ENCODE peak calls at places on chromosomes 3 and 15, in eight cellular contexts. One of them, this sample, is unnamed.

GRCh38 chr3:175295248-175296000 is 436.3 kb downstream of the NAALADL2 start:
- DNase-seq in stimulated activated naive CD8-positive, alpha-beta T cell treated with anti-CD3 and anti-CD28 coated beads, Interleukin-15, amount 100 ng/mL, for 72 hours: no peak
- DNase-seq in NK-92 treated with Interleukin-12 subunit alpha and Interleukin-12 subunit beta, amount 100 ng/mL, for 24 hours: no peak
- DNase-seq in activated B cell treated with CpG ODN at 0.5 μM for 24 hours: no peak
- DNase-seq in AG08396: no peak
- DNase-seq in kidney tubule cell: no peak
- DNase-seq in T-helper 1 cell: no peak
- DNase-seq in GM12864: no peak
- DNase-seq in this sample: no peak

GRCh38 chr3:42055291-42055690 is 35.9 kb upstream of the TRAK1 start:
- DNase-seq in stimulated activated naive CD8-positive, alpha-beta T cell treated with anti-CD3 and anti-CD28 coated beads, Interleukin-15, amount 100 ng/mL, for 72 hours: no peak
- DNase-seq in NK-92 treated with Interleukin-12 subunit alpha and Interleukin-12 subunit beta, amount 100 ng/mL, for 24 hours: no peak
- DNase-seq in activated B cell treated with CpG ODN at 0.5 μM for 24 hours: no peak
- DNase-seq in AG08396: no peak
- DNase-seq in kidney tubule cell: peak
- DNase-seq in T-helper 1 cell: no peak
- DNase-seq in GM12864: no peak
- DNase-seq in this sample: no peak

GRCh38 chr3:157475921-157476395 is 27.3 kb downstream of the VEPH1 start:
- DNase-seq in stimulated activated naive CD8-positive, alpha-beta T cell treated with anti-CD3 and anti-CD28 coated beads, Interleukin-15, amount 100 ng/mL, for 72 hours: no peak
- DNase-seq in NK-92 treated with Interleukin-12 subunit alpha and Interleukin-12 subunit beta, amount 100 ng/mL, for 24 hours: no peak
- DNase-seq in activated B cell treated with CpG ODN at 0.5 μM for 24 hours: no peak
- DNase-seq in AG08396: peak
- DNase-seq in kidney tubule cell: peak
- DNase-seq in T-helper 1 cell: no peak
- DNase-seq in GM12864: no peak
- DNase-seq in this sample: no peak

GRCh38 chr3:89964347-89964746 is 856.9 kb downstream of the EPHA3 start:
- DNase-seq in stimulated activated naive CD8-positive, alpha-beta T cell treated with anti-CD3 and anti-CD28 coated beads, Interleukin-15, amount 100 ng/mL, for 72 hours: no peak
- DNase-seq in NK-92 treated with Interleukin-12 subunit alpha and Interleukin-12 subunit beta, amount 100 ng/mL, for 24 hours: no peak
- DNase-seq in activated B cell treated with CpG ODN at 0.5 μM for 24 hours: no peak
- DNase-seq in AG08396: no peak
- DNase-seq in kidney tubule cell: no peak
- DNase-seq in T-helper 1 cell: no peak
- DNase-seq in GM12864: no peak
- DNase-seq in this sample: no peak

GRCh38 chr15:68106656-68107055 is 52.5 kb downstream of the PIAS1 start:
- DNase-seq in stimulated activated naive CD8-positive, alpha-beta T cell treated with anti-CD3 and anti-CD28 coated beads, Interleukin-15, amount 100 ng/mL, for 72 hours: no peak
- DNase-seq in NK-92 treated with Interleukin-12 subunit alpha and Interleukin-12 subunit beta, amount 100 ng/mL, for 24 hours: no peak
- DNase-seq in activated B cell treated with CpG ODN at 0.5 μM for 24 hours: no peak
- DNase-seq in AG08396: peak
- DNase-seq in kidney tubule cell: peak
- DNase-seq in T-helper 1 cell: no peak
- DNase-seq in GM12864: no peak
- DNase-seq in this sample: no peak

GRCh38 chr15:69523010-69524001 is 70.7 kb downstream of the RPLP1 start:
- DNase-seq in stimulated activated naive CD8-positive, alpha-beta T cell treated with anti-CD3 and anti-CD28 coated beads, Interleukin-15, amount 100 ng/mL, for 72 hours: peak
- DNase-seq in NK-92 treated with Interleukin-12 subunit alpha and Interleukin-12 subunit beta, amount 100 ng/mL, for 24 hours: peak
- DNase-seq in activated B cell treated with CpG ODN at 0.5 μM for 24 hours: peak
- DNase-seq in AG08396: peak
- DNase-seq in kidney tubule cell: peak
- DNase-seq in T-helper 1 cell: peak
- DNase-seq in GM12864: peak
- DNase-seq in this sample: peak

GRCh38 chr3:143301502-143301901 is 181.9 kb downstream of the CHST2 start:
- DNase-seq in stimulated activated naive CD8-positive, alpha-beta T cell treated with anti-CD3 and anti-CD28 coated beads, Interleukin-15, amount 100 ng/mL, for 72 hours: no peak
- DNase-seq in NK-92 treated with Interleukin-12 subunit alpha and Interleukin-12 subunit beta, amount 100 ng/mL, for 24 hours: no peak
- DNase-seq in activated B cell treated with CpG ODN at 0.5 μM for 24 hours: no peak
- DNase-seq in AG08396: no peak
- DNase-seq in kidney tubule cell: no peak
- DNase-seq in T-helper 1 cell: no peak
- DNase-seq in GM12864: no peak
- DNase-seq in this sample: no peak

GRCh38 chr3:48273594-48274211 is 32.8 kb downstream of the ZNF589 start:
- DNase-seq in stimulated activated naive CD8-positive, alpha-beta T cell treated with anti-CD3 and anti-CD28 coated beads, Interleukin-15, amount 100 ng/mL, for 72 hours: peak
- DNase-seq in NK-92 treated with Interleukin-12 subunit alpha and Interleukin-12 subunit beta, amount 100 ng/mL, for 24 hours: peak
- DNase-seq in activated B cell treated with CpG ODN at 0.5 μM for 24 hours: peak
- DNase-seq in AG08396: peak
- DNase-seq in kidney tubule cell: peak
- DNase-seq in T-helper 1 cell: peak
- DNase-seq in GM12864: peak
- DNase-seq in this sample: peak

GRCh38 chr3:120418866-120419490 is 31.8 kb downstream of the FSTL1 start:
- DNase-seq in stimulated activated naive CD8-positive, alpha-beta T cell treated with anti-CD3 and anti-CD28 coated beads, Interleukin-15, amount 100 ng/mL, for 72 hours: peak
- DNase-seq in NK-92 treated with Interleukin-12 subunit alpha and Interleukin-12 subunit beta, amount 100 ng/mL, for 24 hours: peak
- DNase-seq in activated B cell treated with CpG ODN at 0.5 μM for 24 hours: no peak
- DNase-seq in AG08396: no peak
- DNase-seq in kidney tubule cell: peak
- DNase-seq in T-helper 1 cell: no peak
- DNase-seq in GM12864: peak
- DNase-seq in this sample: peak

GRCh38 chr3:184579513-184579912 is 17.9 kb downstream of the EPHB3 start:
- DNase-seq in stimulated activated naive CD8-positive, alpha-beta T cell treated with anti-CD3 and anti-CD28 coated beads, Interleukin-15, amount 100 ng/mL, for 72 hours: no peak
- DNase-seq in NK-92 treated with Interleukin-12 subunit alpha and Interleukin-12 subunit beta, amount 100 ng/mL, for 24 hours: no peak
- DNase-seq in activated B cell treated with CpG ODN at 0.5 μM for 24 hours: no peak
- DNase-seq in AG08396: no peak
- DNase-seq in kidney tubule cell: no peak
- DNase-seq in T-helper 1 cell: no peak
- DNase-seq in GM12864: no peak
- DNase-seq in this sample: no peak

GRCh38 chr15:93719941-93720351 is 511.4 kb upstream of the MCTP2 start:
- DNase-seq in stimulated activated naive CD8-positive, alpha-beta T cell treated with anti-CD3 and anti-CD28 coated beads, Interleukin-15, amount 100 ng/mL, for 72 hours: no peak
- DNase-seq in NK-92 treated with Interleukin-12 subunit alpha and Interleukin-12 subunit beta, amount 100 ng/mL, for 24 hours: no peak
- DNase-seq in activated B cell treated with CpG ODN at 0.5 μM for 24 hours: no peak
- DNase-seq in AG08396: no peak
- DNase-seq in kidney tubule cell: no peak
- DNase-seq in T-helper 1 cell: no peak
- DNase-seq in GM12864: no peak
- DNase-seq in this sample: no peak

GRCh38 chr15:85491663-85492062 is 111.3 kb downstream of the AKAP13 start:
- DNase-seq in stimulated activated naive CD8-positive, alpha-beta T cell treated with anti-CD3 and anti-CD28 coated beads, Interleukin-15, amount 100 ng/mL, for 72 hours: no peak
- DNase-seq in NK-92 treated with Interleukin-12 subunit alpha and Interleukin-12 subunit beta, amount 100 ng/mL, for 24 hours: no peak
- DNase-seq in activated B cell treated with CpG ODN at 0.5 μM for 24 hours: no peak
- DNase-seq in AG08396: no peak
- DNase-seq in kidney tubule cell: no peak
- DNase-seq in T-helper 1 cell: no peak
- DNase-seq in GM12864: no peak
- DNase-seq in this sample: no peak

GRCh38 chr15:23869391-23869790 is 182.3 kb upstream of the NDN start:
- DNase-seq in stimulated activated naive CD8-positive, alpha-beta T cell treated with anti-CD3 and anti-CD28 coated beads, Interleukin-15, amount 100 ng/mL, for 72 hours: no peak
- DNase-seq in NK-92 treated with Interleukin-12 subunit alpha and Interleukin-12 subunit beta, amount 100 ng/mL, for 24 hours: no peak
- DNase-seq in activated B cell treated with CpG ODN at 0.5 μM for 24 hours: no peak
- DNase-seq in AG08396: no peak
- DNase-seq in kidney tubule cell: peak
- DNase-seq in T-helper 1 cell: no peak
- DNase-seq in GM12864: no peak
- DNase-seq in this sample: no peak

GRCh38 chr3:126284258-126284904 is 72.8 kb downstream of the KLF15 start:
- DNase-seq in stimulated activated naive CD8-positive, alpha-beta T cell treated with anti-CD3 and anti-CD28 coated beads, Interleukin-15, amount 100 ng/mL, for 72 hours: no peak
- DNase-seq in NK-92 treated with Interleukin-12 subunit alpha and Interleukin-12 subunit beta, amount 100 ng/mL, for 24 hours: no peak
- DNase-seq in activated B cell treated with CpG ODN at 0.5 μM for 24 hours: no peak
- DNase-seq in AG08396: no peak
- DNase-seq in kidney tubule cell: peak
- DNase-seq in T-helper 1 cell: no peak
- DNase-seq in GM12864: no peak
- DNase-seq in this sample: no peak

GRCh38 chr15:69916169-69916785 is 181.4 kb downstream of the TLE3 start:
- DNase-seq in stimulated activated naive CD8-positive, alpha-beta T cell treated with anti-CD3 and anti-CD28 coated beads, Interleukin-15, amount 100 ng/mL, for 72 hours: no peak
- DNase-seq in NK-92 treated with Interleukin-12 subunit alpha and Interleukin-12 subunit beta, amount 100 ng/mL, for 24 hours: peak
- DNase-seq in activated B cell treated with CpG ODN at 0.5 μM for 24 hours: no peak
- DNase-seq in AG08396: no peak
- DNase-seq in kidney tubule cell: no peak
- DNase-seq in T-helper 1 cell: no peak
- DNase-seq in GM12864: no peak
- DNase-seq in this sample: no peak

GRCh38 chr15:76866716-76867321 is 38.3 kb downstream of the SCAPER start:
- DNase-seq in stimulated activated naive CD8-positive, alpha-beta T cell treated with anti-CD3 and anti-CD28 coated beads, Interleukin-15, amount 100 ng/mL, for 72 hours: no peak
- DNase-seq in NK-92 treated with Interleukin-12 subunit alpha and Interleukin-12 subunit beta, amount 100 ng/mL, for 24 hours: no peak
- DNase-seq in activated B cell treated with CpG ODN at 0.5 μM for 24 hours: no peak
- DNase-seq in AG08396: peak
- DNase-seq in kidney tubule cell: peak
- DNase-seq in T-helper 1 cell: no peak
- DNase-seq in GM12864: no peak
- DNase-seq in this sample: no peak

GRCh38 chr3:99562990-99563607 is 75.3 kb upstream of the COL8A1 start:
- DNase-seq in stimulated activated naive CD8-positive, alpha-beta T cell treated with anti-CD3 and anti-CD28 coated beads, Interleukin-15, amount 100 ng/mL, for 72 hours: no peak
- DNase-seq in NK-92 treated with Interleukin-12 subunit alpha and Interleukin-12 subunit beta, amount 100 ng/mL, for 24 hours: no peak
- DNase-seq in activated B cell treated with CpG ODN at 0.5 μM for 24 hours: no peak
- DNase-seq in AG08396: no peak
- DNase-seq in kidney tubule cell: peak
- DNase-seq in T-helper 1 cell: no peak
- DNase-seq in GM12864: no peak
- DNase-seq in this sample: no peak

GRCh38 chr3:186214670-186215069 is 105.8 kb upstream of the ETV5 start:
- DNase-seq in stimulated activated naive CD8-positive, alpha-beta T cell treated with anti-CD3 and anti-CD28 coated beads, Interleukin-15, amount 100 ng/mL, for 72 hours: no peak
- DNase-seq in NK-92 treated with Interleukin-12 subunit alpha and Interleukin-12 subunit beta, amount 100 ng/mL, for 24 hours: no peak
- DNase-seq in activated B cell treated with CpG ODN at 0.5 μM for 24 hours: no peak
- DNase-seq in AG08396: no peak
- DNase-seq in kidney tubule cell: no peak
- DNase-seq in T-helper 1 cell: no peak
- DNase-seq in GM12864: no peak
- DNase-seq in this sample: no peak

GRCh38 chr15:84633311-84634227 is 20.5 kb downstream of the WDR73 start:
- DNase-seq in stimulated activated naive CD8-positive, alpha-beta T cell treated with anti-CD3 and anti-CD28 coated beads, Interleukin-15, amount 100 ng/mL, for 72 hours: peak
- DNase-seq in NK-92 treated with Interleukin-12 subunit alpha and Interleukin-12 subunit beta, amount 100 ng/mL, for 24 hours: no peak
- DNase-seq in activated B cell treated with CpG ODN at 0.5 μM for 24 hours: peak
- DNase-seq in AG08396: peak
- DNase-seq in kidney tubule cell: peak
- DNase-seq in T-helper 1 cell: peak
- DNase-seq in GM12864: no peak
- DNase-seq in this sample: peak

GRCh38 chr3:116836286-116836685 is 126.7 kb downstream of the TUSC7 start:
- DNase-seq in stimulated activated naive CD8-positive, alpha-beta T cell treated with anti-CD3 and anti-CD28 coated beads, Interleukin-15, amount 100 ng/mL, for 72 hours: no peak
- DNase-seq in NK-92 treated with Interleukin-12 subunit alpha and Interleukin-12 subunit beta, amount 100 ng/mL, for 24 hours: no peak
- DNase-seq in activated B cell treated with CpG ODN at 0.5 μM for 24 hours: no peak
- DNase-seq in AG08396: no peak
- DNase-seq in kidney tubule cell: peak
- DNase-seq in T-helper 1 cell: no peak
- DNase-seq in GM12864: no peak
- DNase-seq in this sample: no peak

GRCh38 chr15:87710406-87710805 is 546.1 kb downstream of the NTRK3 start:
- DNase-seq in stimulated activated naive CD8-positive, alpha-beta T cell treated with anti-CD3 and anti-CD28 coated beads, Interleukin-15, amount 100 ng/mL, for 72 hours: no peak
- DNase-seq in NK-92 treated with Interleukin-12 subunit alpha and Interleukin-12 subunit beta, amount 100 ng/mL, for 24 hours: no peak
- DNase-seq in activated B cell treated with CpG ODN at 0.5 μM for 24 hours: no peak
- DNase-seq in AG08396: no peak
- DNase-seq in kidney tubule cell: no peak
- DNase-seq in T-helper 1 cell: no peak
- DNase-seq in GM12864: no peak
- DNase-seq in this sample: no peak

GRCh38 chr3:50205719-50206276 is 727 bp downstream of the SLC38A3 start:
- DNase-seq in stimulated activated naive CD8-positive, alpha-beta T cell treated with anti-CD3 and anti-CD28 coated beads, Interleukin-15, amount 100 ng/mL, for 72 hours: peak
- DNase-seq in NK-92 treated with Interleukin-12 subunit alpha and Interleukin-12 subunit beta, amount 100 ng/mL, for 24 hours: no peak
- DNase-seq in activated B cell treated with CpG ODN at 0.5 μM for 24 hours: peak
- DNase-seq in AG08396: no peak
- DNase-seq in kidney tubule cell: no peak
- DNase-seq in T-helper 1 cell: no peak
- DNase-seq in GM12864: no peak
- DNase-seq in this sample: no peak

GRCh38 chr3:109903100-109903499 is 565.8 kb upstream of the DPPA4 start:
- DNase-seq in stimulated activated naive CD8-positive, alpha-beta T cell treated with anti-CD3 and anti-CD28 coated beads, Interleukin-15, amount 100 ng/mL, for 72 hours: no peak
- DNase-seq in NK-92 treated with Interleukin-12 subunit alpha and Interleukin-12 subunit beta, amount 100 ng/mL, for 24 hours: no peak
- DNase-seq in activated B cell treated with CpG ODN at 0.5 μM for 24 hours: no peak
- DNase-seq in AG08396: no peak
- DNase-seq in kidney tubule cell: no peak
- DNase-seq in T-helper 1 cell: no peak
- DNase-seq in GM12864: no peak
- DNase-seq in this sample: no peak

GRCh38 chr3:187693431-187693830 is 8.9 kb downstream of the RTP2 start:
- DNase-seq in stimulated activated naive CD8-positive, alpha-beta T cell treated with anti-CD3 and anti-CD28 coated beads, Interleukin-15, amount 100 ng/mL, for 72 hours: no peak
- DNase-seq in NK-92 treated with Interleukin-12 subunit alpha and Interleukin-12 subunit beta, amount 100 ng/mL, for 24 hours: no peak
- DNase-seq in activated B cell treated with CpG ODN at 0.5 μM for 24 hours: no peak
- DNase-seq in AG08396: no peak
- DNase-seq in kidney tubule cell: no peak
- DNase-seq in T-helper 1 cell: no peak
- DNase-seq in GM12864: no peak
- DNase-seq in this sample: no peak

GRCh38 chr15:67736810-67737209 is 88.5 kb upstream of the SKOR1 start:
- DNase-seq in stimulated activated naive CD8-positive, alpha-beta T cell treated with anti-CD3 and anti-CD28 coated beads, Interleukin-15, amount 100 ng/mL, for 72 hours: no peak
- DNase-seq in NK-92 treated with Interleukin-12 subunit alpha and Interleukin-12 subunit beta, amount 100 ng/mL, for 24 hours: no peak
- DNase-seq in activated B cell treated with CpG ODN at 0.5 μM for 24 hours: no peak
- DNase-seq in AG08396: no peak
- DNase-seq in kidney tubule cell: peak
- DNase-seq in T-helper 1 cell: no peak
- DNase-seq in GM12864: no peak
- DNase-seq in this sample: no peak

GRCh38 chr15:43376017-43376705 is 5.3 kb downstream of the TUBGCP4 start:
- DNase-seq in stimulated activated naive CD8-positive, alpha-beta T cell treated with anti-CD3 and anti-CD28 coated beads, Interleukin-15, amount 100 ng/mL, for 72 hours: peak
- DNase-seq in NK-92 treated with Interleukin-12 subunit alpha and Interleukin-12 subunit beta, amount 100 ng/mL, for 24 hours: no peak
- DNase-seq in activated B cell treated with CpG ODN at 0.5 μM for 24 hours: no peak
- DNase-seq in AG08396: peak
- DNase-seq in kidney tubule cell: peak
- DNase-seq in T-helper 1 cell: peak
- DNase-seq in GM12864: peak
- DNase-seq in this sample: peak

GRCh38 chr15:20357139-20358065 is 184.2 kb downstream of the GOLGA6L6 start:
- DNase-seq in stimulated activated naive CD8-positive, alpha-beta T cell treated with anti-CD3 and anti-CD28 coated beads, Interleukin-15, amount 100 ng/mL, for 72 hours: no peak
- DNase-seq in NK-92 treated with Interleukin-12 subunit alpha and Interleukin-12 subunit beta, amount 100 ng/mL, for 24 hours: no peak
- DNase-seq in activated B cell treated with CpG ODN at 0.5 μM for 24 hours: peak
- DNase-seq in AG08396: no peak
- DNase-seq in kidney tubule cell: no peak
- DNase-seq in T-helper 1 cell: no peak
- DNase-seq in GM12864: no peak
- DNase-seq in this sample: no peak

This sample was measured in GM19239.